ENCODE peak calls at places on chromosomes 2 and 18, in nine cellular contexts. C is A549; P is NT2/D1; R is kidney glomerular epithelial cell; T is activated CD8-positive, alpha-beta memory T cell treated with anti-CD3 and anti-CD28 coated beads, Interleukin-2, amount 50 U/mL, for 48 hours; W is GM13976; H is H54; G is activated T-cell treated with anti-CD3 and anti-CD28 coated beads for 1 hour; I is mucosa of descending colon. A is an unnamed sample.

GRCh38 chr2:179037807-179038206 is 12.1 kb downstream of the CCDC141 start:
- DNase-seq in T (no peak), I (no peak), R (no peak), H (no peak), W (no peak), P (no peak), G (no peak), C (no peak), A (no peak)

GRCh38 chr2:164066095-164066494 is 330.3 kb upstream of the FIGN start:
- DNase-seq in W (no peak), H (no peak), R (no peak), C (no peak), G (no peak), I (no peak), T (no peak), P (no peak), A (no peak)

GRCh38 chr2:170324640-170325046 is 146.7 kb downstream of the MYO3B start:
- DNase-seq in R (peak; percentile 41), H (peak; percentile 10), W (peak; percentile 32), G (no peak), T (peak; percentile 56), C (peak; percentile 54), I (no peak), P (peak; percentile 91), A (peak; percentile 5)

GRCh38 chr2:112834379-112835014 is 2.1 kb downstream of the IL1B start:
- DNase-seq in P (no peak), T (no peak), W (no peak), C (peak; percentile 20), G (no peak), H (no peak), R (peak; percentile 7), I (peak; percentile 77), A (no peak)

GRCh38 chr2:233990261-233990798 is 60.2 kb upstream of the SPP2 start:
- DNase-seq in C (no peak), G (peak; percentile 27), P (no peak), I (no peak), W (no peak), R (peak; percentile 24), T (peak; percentile 58), H (no peak), A (no peak)

GRCh38 chr2:222993920-222994650 is 57.9 kb upstream of the KCNE4 start:
- DNase-seq in W (no peak), R (peak; percentile 36), I (peak; percentile 52), T (no peak), P (no peak), H (no peak), G (no peak), C (peak; percentile 41), A (no peak)

GRCh38 chr2:40363631-40364030 is 88.3 kb downstream of the SLC8A1 start:
- DNase-seq in I (no peak), G (no peak), T (no peak), H (no peak), P (no peak), W (no peak), C (peak; percentile 24), R (peak; percentile 68), A (no peak)

GRCh38 chr2:26588576-26588975 is 52.6 kb downstream of the CIB4 start:
- DNase-seq in G (no peak), I (no peak), W (no peak), H (no peak), T (peak; percentile 23), R (no peak), C (no peak), P (no peak), A (no peak)

GRCh38 chr2:155895016-155895415 is 437.5 kb downstream of the NR4A2 start:
- DNase-seq in T (no peak), I (no peak), W (no peak), G (no peak), H (no peak), C (no peak), R (no peak), P (no peak), A (no peak)

GRCh38 chr18:8423051-8423558 is 186.1 kb upstream of the RAB12 start:
- DNase-seq in G (no peak), C (no peak), R (no peak), H (peak; percentile 35), T (no peak), I (no peak), W (no peak), P (no peak), A (peak; percentile 4)

GRCh38 chr2:36965751-36966369 is 476 bp downstream of the STRN start:
- DNase-seq in H (peak; percentile 18), G (peak; percentile 19), W (peak; percentile 70), I (peak; percentile 86), C (peak; percentile 53), R (no peak), T (peak; percentile 68), P (peak; percentile 57), A (no peak)

GRCh38 chr2:153059338-153060052 is 341.1 kb downstream of the ARL6IP6 start:
- DNase-seq in T (no peak), P (peak; percentile 66), H (peak; percentile 42), C (peak; percentile 86), I (no peak), G (no peak), W (no peak), R (peak; percentile 78), A (no peak)

GRCh38 chr2:133362061-133362476 is 206.2 kb downstream of the NCKAP5 start:
- DNase-seq in H (no peak), W (no peak), R (no peak), T (no peak), I (no peak), P (no peak), C (peak; percentile 9), G (no peak), A (no peak)

GRCh38 chr18:6156446-6156845 is 258.3 kb downstream of the L3MBTL4 start:
- DNase-seq in C (no peak), R (no peak), H (no peak), G (no peak), T (no peak), P (no peak), I (no peak), W (no peak), A (no peak)

GRCh38 chr2:241945311-241945710 is 75.8 kb downstream of the RTP5 start:
- DNase-seq in I (no peak), H (no peak), C (no peak), P (no peak), W (no peak), R (no peak), T (no peak), G (no peak), A (no peak)

GRCh38 chr2:30226144-30227032 is 4.9 kb upstream of the LBH start:
- DNase-seq in I (no peak), C (no peak), T (peak; percentile 69), W (peak; percentile 62), P (no peak), R (peak; percentile 46), H (no peak), G (no peak), A (no peak)

GRCh38 chr2:45974056-45974455 is 322.6 kb downstream of the PRKCE start:
- DNase-seq in W (peak; percentile 48), I (no peak), H (no peak), R (no peak), C (no peak), G (no peak), P (no peak), T (no peak), A (no peak)

GRCh38 chr2:173205375-173205774 is 129.7 kb downstream of the MAP3K20 start:
- DNase-seq in W (no peak), T (no peak), R (no peak), H (no peak), G (no peak), C (no peak), P (no peak), I (no peak), A (no peak)

GRCh38 chr2:146817613-146818012 is 1027.2 kb upstream of the ACVR2A start:
- DNase-seq in G (no peak), T (no peak), R (no peak), P (no peak), H (no peak), I (no peak), C (no peak), W (no peak), A (no peak)

A was measured in glomerular endothelial cell.